ENCODE peak calls at places on chromosome 18, in ten cellular contexts. S, V, H, P, Y, R, G, N, Z and U are unnamed samples.

GRCh38 chr18:62588217-62588616 is 65.4 kb downstream of the ZCCHC2 start:
- DNase-seq in S (no peak), V (no peak), H (no peak), P (no peak), Y (no peak), R (no peak), G (no peak), N (no peak), Z (no peak), U (no peak)

GRCh38 chr18:8351173-8351572 is 258.1 kb upstream of the RAB12 start:
- DNase-seq in S (no peak), V (no peak), H (no peak), P (no peak), Y (no peak), R (no peak), G (no peak), N (no peak), Z (no peak), U (no peak)

GRCh38 chr18:55731594-55732042 is 143.6 kb upstream of the TCF4 start:
- DNase-seq in S (no peak), V (no peak), H (no peak), P (no peak), Y (no peak), R (no peak), G (no peak), N (no peak), Z (no peak), U (no peak)

GRCh38 chr18:269480-270090 is 1.7 kb upstream of the THOC1 start:
- DNase-seq in S (no peak), V (no peak), H (no peak), P (no peak), Y (no peak), R (no peak), G (no peak), N (no peak), Z (peak), U (no peak)

GRCh38 chr18:70292628-70293027 is 3.8 kb downstream of the SOCS6 start:
- DNase-seq in S (no peak), V (no peak), H (no peak), P (no peak), Y (no peak), R (no peak), G (no peak), N (no peak), Z (no peak), U (no peak)

GRCh38 chr18:3461704-3462103 is 11.7 kb downstream of the TGIF1 start:
- DNase-seq in S (no peak), V (no peak), H (no peak), P (no peak), Y (no peak), R (no peak), G (no peak), N (no peak), Z (no peak), U (no peak)

GRCh38 chr18:49059028-49059670 is 108.4 kb upstream of the SMAD7 start:
- DNase-seq in S (peak), V (no peak), H (no peak), P (no peak), Y (no peak), R (no peak), G (no peak), N (no peak), Z (no peak), U (no peak)

GRCh38 chr18:55322176-55322735 is 265.7 kb downstream of the TCF4 start:
- DNase-seq in S (peak), V (peak), H (peak), P (no peak), Y (peak), R (no peak), G (peak), N (peak), Z (peak), U (peak)

GRCh38 chr18:40431071-40431998 is 1523.7 kb upstream of the PIK3C3 start:
- DNase-seq in S (no peak), V (no peak), H (no peak), P (no peak), Y (no peak), R (no peak), G (no peak), N (no peak), Z (no peak), U (no peak)

GRCh38 chr18:906416-907170 is 1.9 kb downstream of the ADCYAP1 start:
- DNase-seq in S (peak), V (no peak), H (no peak), P (no peak), Y (peak), R (no peak), G (peak), N (no peak), Z (no peak), U (no peak)